ENCODE peak calls at places on chromosomes 2 and 18, in ten cellular contexts. D, B, N, V, O, M, A, S, X and I are unnamed samples.
A peak's percentile ranks its signal among the peaks of the same experiment; 100 is the strongest.

GRCh38 chr2:160747771-160748170 is 254.2 kb upstream of the RBMS1 start:
- DNase-seq in V (no peak), O (peak; percentile 61), D (no peak), M (no peak), X (no peak), N (no peak), A (no peak), S (no peak), B (no peak), I (no peak)

GRCh38 chr2:182103531-182103930 is 117.9 kb downstream of the PPP1R1C start:
- DNase-seq in N (no peak), A (no peak), D (no peak), V (no peak), M (no peak), B (peak; percentile 53), O (no peak), X (no peak), S (no peak), I (no peak)

GRCh38 chr18:27772081-27772480 is 404.8 kb downstream of the CDH2 start:
- DNase-seq in A (no peak), N (no peak), B (no peak), D (no peak), X (no peak), M (no peak), O (no peak), S (no peak), V (no peak), I (no peak)

GRCh38 chr18:62450546-62451395 is 72.1 kb upstream of the ZCCHC2 start:
- DNase-seq in X (peak; percentile 55), D (peak; percentile 86), B (no peak), S (peak; percentile 85), O (peak; percentile 75), M (peak; percentile 58), A (peak; percentile 90), N (peak; percentile 86), V (no peak), I (peak; percentile 30)

GRCh38 chr18:76994086-76994654 is 138.4 kb downstream of the MBP start:
- DNase-seq in D (no peak), B (no peak), N (no peak), S (no peak), X (no peak), M (no peak), A (no peak), V (no peak), O (no peak), I (no peak)

GRCh38 chr2:232970051-232970450 is 43.0 kb downstream of the NGEF start:
- DNase-seq in S (no peak), A (no peak), D (no peak), V (no peak), O (peak; percentile 15), X (no peak), B (no peak), N (no peak), M (no peak), I (no peak)

GRCh38 chr2:151085101-151085640 is 176.5 kb downstream of the RBM43 start:
- DNase-seq in B (no peak), V (no peak), O (no peak), M (no peak), A (no peak), D (no peak), S (no peak), N (no peak), X (no peak), I (no peak)

GRCh38 chr18:38368246-38368645 is 802.6 kb upstream of the CELF4 start:
- DNase-seq in N (no peak), A (no peak), O (no peak), M (no peak), D (no peak), B (no peak), X (no peak), V (no peak), S (no peak), I (no peak)

GRCh38 chr2:136116111-136116812 is 1.7 kb downstream of the CXCR4 start:
- DNase-seq in X (peak; percentile 54), D (no peak), S (peak; percentile 37), A (no peak), B (peak; percentile 30), V (peak; percentile 85), N (no peak), O (peak; percentile 52), M (peak; percentile 54), I (peak; percentile 41)

GRCh38 chr18:377088-377487 is 109.2 kb upstream of the THOC1 start:
- DNase-seq in S (no peak), A (no peak), V (no peak), M (no peak), B (no peak), X (no peak), O (no peak), D (no peak), N (no peak), I (no peak)

GRCh38 chr2:230346921-230347533 is 20.0 kb downstream of the SP140L start:
- DNase-seq in S (no peak), X (no peak), N (no peak), O (no peak), M (no peak), V (no peak), D (no peak), B (no peak), A (no peak), I (no peak)

GRCh38 chr2:24874025-24874424 is 46.0 kb downstream of the ADCY3 start:
- DNase-seq in M (no peak), D (peak; percentile 91), B (no peak), O (no peak), S (peak; percentile 78), X (no peak), A (peak; percentile 87), N (no peak), V (no peak), I (no peak)

GRCh38 chr2:150309681-150310080 is 177.8 kb downstream of the RND3 start:
- DNase-seq in V (no peak), B (no peak), A (no peak), M (no peak), N (no peak), X (no peak), S (no peak), O (no peak), D (no peak), I (no peak)

DNA sequence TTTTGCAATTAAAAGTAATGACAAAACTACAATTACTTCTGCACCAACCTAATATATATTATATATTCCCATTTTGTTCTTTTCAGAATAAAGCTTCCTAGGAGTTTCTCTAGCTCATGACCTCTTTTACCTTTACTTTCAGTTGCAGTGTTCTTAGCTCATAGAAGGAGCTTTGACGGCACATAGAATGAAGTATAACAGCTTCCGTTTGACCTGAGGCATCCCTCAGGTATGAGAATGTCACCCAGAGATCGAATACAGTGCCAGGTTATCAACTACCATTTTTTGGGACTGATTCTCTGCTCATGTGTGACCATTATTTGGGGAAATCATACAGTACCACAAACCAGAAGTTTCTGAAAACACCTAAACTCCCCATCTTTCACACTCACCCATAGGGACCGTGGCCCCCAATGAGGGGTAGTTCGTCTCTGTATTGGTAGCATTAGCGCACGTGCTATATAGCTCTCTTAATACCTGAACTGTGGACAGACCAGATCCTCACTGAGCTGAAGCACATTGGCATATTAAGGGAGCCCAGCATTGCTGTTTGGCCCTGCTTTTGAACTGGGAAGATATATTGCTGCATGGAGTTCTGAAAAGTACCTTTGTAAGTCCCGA is 123.0 kb downstream of the SPTBN1 start:
- DNase-seq in S (no peak), X (no peak), A (no peak), N (no peak), O (no peak), V (no peak), M (no peak), B (no peak), D (no peak), I (no peak)
- H3K27ac ChIP-seq in S (no peak overlapping the region), X (no peak overlapping the region), A (no peak overlapping the region), N (no peak overlapping the region), O (no peak overlapping the region), V (peak overlapping the region; percentile 87), M (peak overlapping the region; percentile 68), B (no peak overlapping the region), D (no peak overlapping the region), I (no peak overlapping the region)

GRCh38 chr18:79588636-79589481 is 90.7 kb upstream of the CTDP1 start:
- DNase-seq in M (peak; percentile 84), X (peak; percentile 66), O (no peak), S (peak; percentile 88), V (no peak), D (peak; percentile 96), B (peak; percentile 90), A (peak; percentile 98), N (no peak), I (peak; percentile 45)
- H3K27ac ChIP-seq in M (peak overlapping the region; percentile 49), X (peak overlapping the region; percentile 21), O (no peak overlapping the region), S (peak overlapping the region; percentile 23), V (no peak overlapping the region), D (peak overlapping the region; percentile 60), B (peak overlapping the region; percentile 56), A (peak overlapping the region; percentile 94), N (no peak overlapping the region), I (no peak overlapping the region)

DNA sequence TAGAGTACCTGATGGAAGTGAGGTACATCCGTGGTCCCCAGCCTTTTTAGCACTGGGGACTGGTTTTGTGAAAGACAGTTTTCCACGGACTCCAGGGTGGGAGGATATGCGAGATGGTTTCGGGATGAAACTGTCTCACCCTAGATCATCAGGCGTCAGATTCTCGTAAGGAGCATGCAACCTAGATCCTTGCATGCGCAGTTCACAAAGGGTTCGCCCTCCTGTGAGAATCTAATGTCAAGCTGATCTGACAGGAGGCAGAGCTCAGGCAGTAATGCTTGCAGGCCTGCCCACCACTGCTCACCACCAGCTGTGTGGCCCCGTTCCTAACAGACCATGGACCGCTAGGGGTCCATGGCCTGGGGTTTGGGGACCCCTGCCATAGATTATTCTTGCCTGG is 11.6 kb downstream of the B3GNT2 start:
- DNase-seq in B (no peak), X (no peak), V (no peak), S (no peak), D (no peak), M (no peak), O (no peak), A (no peak), N (no peak), I (no peak)
- H3K27ac ChIP-seq in B (no peak overlapping the region), X (no peak overlapping the region), V (no peak overlapping the region), S (no peak overlapping the region), D (no peak overlapping the region), M (no peak overlapping the region), O (no peak overlapping the region), A (no peak overlapping the region), N (no peak overlapping the region), I (peak overlapping the region; percentile 26)

DNA sequence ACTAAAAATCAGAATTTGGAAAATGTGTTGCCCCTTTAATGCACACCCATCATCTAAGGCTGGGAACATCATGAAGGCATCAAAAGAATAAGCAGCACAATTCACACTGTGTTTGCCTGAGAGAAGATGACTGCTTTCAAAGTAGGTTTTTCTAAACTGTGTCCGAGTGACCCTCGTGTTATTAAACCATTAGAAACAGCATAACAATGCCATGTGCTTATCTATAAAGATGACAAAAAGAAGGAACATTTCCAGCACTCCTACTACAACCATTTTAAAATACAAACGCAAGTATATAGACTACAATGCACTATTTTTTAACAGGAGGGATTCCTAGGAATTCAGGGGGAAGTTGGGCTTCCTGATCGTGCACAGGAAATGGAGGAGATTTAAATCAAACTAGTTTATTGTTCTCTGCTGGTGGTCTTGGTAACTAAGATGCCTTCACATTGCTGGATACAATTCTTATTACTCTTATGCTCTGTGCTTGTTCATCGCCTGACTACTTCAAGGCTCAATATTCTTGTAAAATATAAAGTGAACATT is 305.9 kb upstream of the CCDC68 start:
- DNase-seq in N (no peak), B (no peak), D (no peak), V (no peak), M (no peak), X (no peak), S (no peak), A (no peak), O (no peak), I (no peak)
- H3K27ac ChIP-seq in N (no peak overlapping the region), B (no peak overlapping the region), D (no peak overlapping the region), V (no peak overlapping the region), M (peak overlapping the region; percentile 45), X (peak overlapping the region; percentile 64), S (peak overlapping the region; percentile 62), A (peak overlapping the region; percentile 19), O (peak overlapping the region; percentile 50), I (peak overlapping the region; percentile 67)